ENCODE peak calls at places on chromosomes 2 and 18, in five cellular contexts. N is nucleus accumbens, O is amniotic stem cell, S is heart right ventricle, K is globus pallidus. W is an unnamed sample.

GRCh38 chr2:128315829-128316776 is 2.6 kb downstream of the HS6ST1 start:
- DNase-seq in N (no peak), O (no peak), S (peak), K (no peak), W (no peak)

GRCh38 chr2:121550669-121551068 is 20.0 kb downstream of the RNU4ATAC start:
- DNase-seq in N (no peak), O (no peak), S (no peak), K (no peak), W (no peak)

GRCh38 chr18:8816805-8817204 is 111.4 kb downstream of the MTCL1 start:
- DNase-seq in N (no peak), O (peak), S (no peak), K (no peak), W (no peak)

GRCh38 chr18:54740146-54740844 is 88.0 kb upstream of the RAB27B start:
- DNase-seq in N (no peak), O (peak), S (no peak), K (no peak), W (peak)

GRCh38 chr2:78887436-78887835 is 138.1 kb upstream of the REG3G start:
- DNase-seq in N (no peak), O (no peak), S (no peak), K (no peak), W (no peak)

GRCh38 chr18:70319185-70319584 is 30.3 kb downstream of the SOCS6 start:
- DNase-seq in N (no peak), O (no peak), S (no peak), K (no peak), W (no peak)

GRCh38 chr2:201358684-201359083 is 1.5 kb upstream of the FLACC1 start:
- DNase-seq in N (no peak), O (peak), S (no peak), K (no peak), W (peak)

GRCh38 chr2:43777306-43777926 is 3.6 kb downstream of the DYNC2LI1 start:
- DNase-seq in N (no peak), O (no peak), S (no peak), K (no peak), W (no peak)

GRCh38 chr2:238601433-238602222 is 174.9 kb downstream of the ASB1 start:
- DNase-seq in N (no peak), O (no peak), S (no peak), K (no peak), W (peak)

GRCh38 chr2:190435031-190435677 is 27.0 kb downstream of the MFSD6 start:
- DNase-seq in N (no peak), O (no peak), S (no peak), K (no peak), W (no peak)

GRCh38 chr2:18311413-18311812 is 249.0 kb downstream of the RDH14 start:
- DNase-seq in N (no peak), O (no peak), S (no peak), K (no peak), W (no peak)

GRCh38 chr2:183035954-183036669 is 2.1 kb downstream of the NCKAP1 start:
- DNase-seq in N (no peak), O (no peak), S (no peak), K (no peak), W (no peak)

GRCh38 chr2:23241106-23241505 is 143.9 kb upstream of the KLHL29 start:
- DNase-seq in N (no peak), O (no peak), S (no peak), K (no peak), W (no peak)

GRCh38 chr18:26307161-26307773 is 81.0 kb downstream of the TAF4B start:
- DNase-seq in N (peak), O (peak), S (no peak), K (peak), W (no peak)

GRCh38 chr2:111972955-111973565 is 74.7 kb downstream of the MERTK start:
- DNase-seq in N (no peak), O (no peak), S (no peak), K (no peak), W (no peak)

GRCh38 chr2:239116456-239117246 is 268.8 kb downstream of the TWIST2 start:
- DNase-seq in N (no peak), O (no peak), S (peak), K (no peak), W (no peak)

GRCh38 chr2:117523267-117523666 is 291.2 kb upstream of the DDX18 start:
- DNase-seq in N (no peak), O (no peak), S (peak), K (no peak), W (peak)

GRCh38 chr2:85308951-85309555 is 18.7 kb downstream of the TGOLN2 start:
- DNase-seq in N (peak), O (peak), S (peak), K (peak), W (no peak)